ENCODE peak calls at places on chromosomes 7 and 10, in nine cellular contexts. R is AG10803, P is adipocyte, G is stomach, O is fibroblast of pulmonary artery, K is OCI-LY7, M is WERI-Rb-1, L is prostate gland, D is IMR-90. N is an unnamed sample.

GRCh38 chr10:61529208-61529607 is 76.0 kb upstream of the TMEM26 start:
- DNase-seq in D (no peak), G (no peak), O (no peak), P (peak), M (no peak), R (peak), L (no peak), K (no peak), N (no peak)

GRCh38 chr10:93071674-93072224 is 1.9 kb upstream of the CYP26A1 start:
- DNase-seq in P (no peak), D (no peak), R (no peak), K (no peak), O (no peak), M (peak), L (no peak), G (no peak), N (no peak)

GRCh38 chr10:119120413-119120867 is 16.5 kb downstream of the DENND10 start:
- DNase-seq in L (no peak), R (peak), M (no peak), O (no peak), P (peak), D (peak), K (peak), G (no peak), N (no peak)

GRCh38 chr7:130920122-130920521 is 186.1 kb upstream of the KLF14 start:
- DNase-seq in D (peak), R (no peak), K (no peak), G (no peak), M (no peak), L (no peak), O (no peak), P (no peak), N (no peak)

GRCh38 chr7:51186531-51186930 is 130.1 kb downstream of the COBL start:
- DNase-seq in L (peak), D (peak), K (no peak), G (no peak), M (no peak), R (no peak), O (no peak), P (peak), N (no peak)

GRCh38 chr10:112370424-112370819 is 3.5 kb upstream of the ACSL5 start:
- DNase-seq in P (no peak), L (no peak), O (no peak), M (no peak), G (no peak), D (no peak), R (no peak), K (no peak), N (no peak)

GRCh38 chr7:51025668-51026067 is 243.0 kb upstream of the GRB10 start:
- DNase-seq in G (no peak), R (peak), M (no peak), D (no peak), K (no peak), P (no peak), O (peak), L (no peak), N (peak)

GRCh38 chr7:40717242-40717641 is 582.4 kb downstream of the SUGCT start:
- DNase-seq in P (no peak), O (peak), K (peak), L (no peak), G (peak), M (peak), D (peak), R (peak), N (peak)

GRCh38 chr10:11330383-11331020 is 280.9 kb downstream of the USP6NL start:
- DNase-seq in L (no peak), P (no peak), D (no peak), K (no peak), G (no peak), O (peak), M (no peak), R (peak), N (peak)

GRCh38 chr7:154388412-154388811 is 336.2 kb downstream of the DPP6 start:
- DNase-seq in D (no peak), O (no peak), L (no peak), G (no peak), R (no peak), M (no peak), K (no peak), P (no peak), N (no peak)

GRCh38 chr10:97069576-97070362 is 116.0 kb downstream of the SLIT1 start:
- DNase-seq in G (no peak), R (no peak), D (no peak), P (no peak), O (peak), M (no peak), L (no peak), K (no peak), N (no peak)

GRCh38 chr7:139560199-139560598 is 36.7 kb downstream of the CLEC2L start:
- DNase-seq in D (no peak), M (no peak), K (no peak), G (no peak), R (no peak), P (no peak), O (no peak), L (no peak), N (no peak)

GRCh38 chr10:129417882-129418281 is 49.2 kb upstream of the MGMT start:
- DNase-seq in K (no peak), M (no peak), L (no peak), D (no peak), G (no peak), O (no peak), P (no peak), R (peak), N (no peak)

GRCh38 chr10:77949167-77949566 is 22.6 kb upstream of the DLG5 start:
- DNase-seq in D (peak), R (peak), P (peak), K (no peak), G (no peak), L (peak), O (peak), M (peak), N (peak)

GRCh38 chr10:69577268-69578232 is 4.3 kb upstream of the NEUROG3 start:
- DNase-seq in K (no peak), G (no peak), D (no peak), P (no peak), M (peak), L (no peak), O (no peak), R (no peak), N (no peak)

GRCh38 chr7:140639366-140640053 is 1.1 kb downstream of the DENND2A start:
- DNase-seq in M (peak), K (no peak), L (no peak), D (peak), G (no peak), O (peak), P (peak), R (peak), N (peak)

GRCh38 chr10:89183571-89183970 is 23.5 kb downstream of the CH25H start:
- DNase-seq in O (no peak), D (peak), P (peak), M (no peak), K (no peak), L (no peak), G (no peak), R (peak), N (peak)

GRCh38 chr10:46549171-46550075 is 7.0 kb downstream of the GPRIN2 start:
- DNase-seq in D (no peak), K (no peak), L (peak), M (peak), G (peak), R (no peak), O (no peak), P (no peak), N (no peak)

GRCh38 chr7:139341776-139342244 is 673 bp downstream of the FMC1 start:
- DNase-seq in M (no peak), D (no peak), O (no peak), L (no peak), P (no peak), K (no peak), G (no peak), R (no peak), N (peak)

GRCh38 chr7:155980841-155981240 is 168.6 kb upstream of the SHH start:
- DNase-seq in D (no peak), L (no peak), R (no peak), P (no peak), O (no peak), K (no peak), G (peak), M (no peak), N (no peak)

GRCh38 chr10:51666476-51666875 is 32.9 kb downstream of the CSTF2T start:
- DNase-seq in O (peak), P (no peak), D (no peak), G (no peak), M (no peak), L (no peak), R (peak), K (no peak), N (peak)

GRCh38 chr7:108181073-108181985 is 51.2 kb upstream of the LAMB4 start:
- DNase-seq in K (peak), O (peak), G (no peak), R (peak), D (peak), L (no peak), P (peak), M (no peak), N (peak)

GRCh38 chr10:29496341-29497162 is 138.2 kb downstream of the SVIL start:
- DNase-seq in M (peak), D (peak), G (peak), O (peak), P (peak), K (peak), R (peak), L (peak), N (peak)

GRCh38 chr10:29499993-29500537 is 134.7 kb downstream of the SVIL start:
- DNase-seq in K (no peak), R (no peak), L (no peak), G (no peak), D (no peak), M (no peak), P (no peak), O (no peak), N (no peak)

GRCh38 chr10:29502351-29502750 is 132.4 kb downstream of the SVIL start:
- DNase-seq in R (no peak), D (no peak), K (no peak), O (no peak), L (no peak), G (no peak), M (no peak), P (no peak), N (no peak)

GRCh38 chr10:29501692-29502091 is 133.1 kb downstream of the SVIL start:
- DNase-seq in G (no peak), L (no peak), M (no peak), R (peak), P (peak), K (no peak), O (peak), D (peak), N (peak)
- H3K4me3 ChIP-seq in G (no peak), L (no peak), M (no peak), R (no peak), P (peak), K (no peak), O (no peak), D (no peak), N (no peak)

GRCh38 chr10:8336629-8337331 is 282.3 kb downstream of the GATA3 start:
- DNase-seq in O (no peak), K (no peak), R (no peak), L (no peak), P (no peak), M (no peak), D (no peak), G (no peak), N (no peak)

GRCh38 chr10:8334631-8335030 is 280.1 kb downstream of the GATA3 start:
- DNase-seq in L (no peak), R (no peak), M (no peak), K (no peak), O (no peak), P (no peak), G (no peak), D (no peak), N (no peak)

GRCh38 chr10:8331387-8331786 is 276.9 kb downstream of the GATA3 start:
- DNase-seq in P (no peak), L (no peak), R (no peak), K (no peak), M (no peak), O (no peak), D (no peak), G (no peak), N (no peak)

GRCh38 chr10:8332730-8333111 is 278.2 kb downstream of the GATA3 start:
- DNase-seq in M (no peak), P (no peak), L (no peak), D (no peak), G (no peak), K (no peak), O (no peak), R (no peak), N (no peak)

DNA sequence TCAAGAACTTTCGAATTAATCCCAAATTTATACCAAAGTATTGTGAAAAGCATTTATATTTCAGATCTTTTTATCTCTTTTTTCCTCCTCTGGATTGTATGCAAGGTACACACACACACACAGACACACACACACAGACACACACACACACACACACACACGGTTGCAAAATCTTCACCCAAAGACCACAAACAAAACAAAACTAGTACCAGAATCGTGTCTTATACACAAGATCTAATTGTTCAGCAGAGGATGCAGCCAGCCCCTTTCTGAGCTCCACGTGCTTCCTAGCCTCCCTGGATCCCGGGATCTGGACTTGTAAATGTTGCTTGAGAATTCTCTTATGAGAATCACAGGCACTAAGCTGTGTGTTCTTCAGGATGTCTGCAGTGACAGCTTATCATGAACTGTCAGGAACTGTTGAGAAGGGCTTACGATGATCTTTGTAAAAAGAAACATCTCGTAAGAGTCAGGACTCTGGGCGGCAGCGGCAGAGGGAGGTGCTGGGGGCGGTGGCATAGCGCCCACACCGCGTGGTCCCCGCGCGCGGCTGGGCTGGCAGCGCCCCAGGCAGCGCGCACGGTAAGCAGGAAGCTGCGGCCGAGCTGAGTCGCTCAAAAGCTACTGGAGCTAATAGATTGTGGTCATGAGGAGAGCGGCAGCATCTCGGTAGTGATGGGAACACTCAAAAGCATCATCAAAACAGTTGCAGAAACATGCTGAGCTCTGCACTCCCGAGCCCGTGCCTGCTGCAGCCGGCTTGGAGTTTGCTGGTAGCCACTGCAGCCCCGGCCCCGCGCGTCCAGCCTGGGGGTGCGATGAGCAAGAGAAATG is 277.6 kb downstream of the GATA3 start:
- DNase-seq in D (peak), R (no peak), K (no peak), O (peak), G (peak), L (peak), M (no peak), P (peak), N (peak)
- H3K4me3 ChIP-seq in D (peak), R (no peak), K (no peak), O (peak), G (peak), L (no peak), M (no peak), P (peak), N (peak)

GRCh38 chr10:113616244-113617074 is 47.4 kb downstream of the NRAP start:
- DNase-seq in G (no peak), K (peak), M (no peak), L (no peak), O (peak), P (peak), D (no peak), R (peak), N (no peak)
- H3K4me3 ChIP-seq in G (no peak), K (no peak), M (no peak), L (no peak), O (no peak), P (no peak), D (no peak), R (no peak), N (no peak)

GRCh38 chr10:124465777-124466488 is 4.3 kb downstream of the LHPP start:
- DNase-seq in L (no peak), K (no peak), G (no peak), R (no peak), O (no peak), P (no peak), D (no peak), M (no peak), N (no peak)
- H3K4me3 ChIP-seq in L (no peak), K (peak), G (no peak), R (no peak), O (no peak), P (no peak), D (no peak), M (no peak), N (no peak)

DNA sequence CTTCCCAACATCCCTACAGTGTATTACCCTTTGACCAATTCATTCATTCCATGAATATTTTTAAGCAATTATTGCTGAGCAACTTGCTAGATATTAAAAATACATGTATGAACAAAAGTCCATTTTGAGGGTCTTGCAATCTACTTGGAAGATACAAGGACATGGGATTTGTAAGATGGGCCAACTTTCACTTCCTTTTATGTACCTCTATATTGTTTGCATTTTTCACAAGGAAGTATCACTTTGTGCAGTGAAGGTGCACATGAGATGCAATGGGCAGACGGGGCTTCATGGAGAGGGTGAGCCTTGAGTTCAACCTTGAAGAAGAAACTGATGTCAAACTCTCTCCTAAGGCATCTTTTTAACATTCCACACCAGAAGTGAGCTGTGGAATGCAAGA is 341.6 kb downstream of the ELMO1 start:
- DNase-seq in P (no peak), R (no peak), O (no peak), G (no peak), M (no peak), K (no peak), L (no peak), D (no peak), N (no peak)
- H3K4me3 ChIP-seq in P (no peak), R (no peak), O (no peak), G (no peak), M (no peak), K (no peak), L (no peak), D (no peak), N (no peak)